ENCODE peak calls at places on chromosomes 5 and 9, in four cellular contexts. One of them, this sample, is unnamed.

GRCh38 chr9:115369322-115369957 is 251.5 kb upstream of the TNC start:
- DNase-seq in endothelial cell of umbilical vein: no peak
- DNase-seq in sigmoid colon: no peak
- DNase-seq in mammary epithelial cell: peak; percentile 37
- DNase-seq in this sample: peak; percentile 89

GRCh38 chr5:180718810-180719453 is 20.9 kb downstream of the OR2Y1 start:
- DNase-seq in endothelial cell of umbilical vein: peak; percentile 46
- DNase-seq in sigmoid colon: no peak
- DNase-seq in mammary epithelial cell: peak; percentile 16
- DNase-seq in this sample: peak; percentile 62

GRCh38 chr9:33620738-33621439 is 96.8 kb downstream of the ANKRD18B start:
- DNase-seq in endothelial cell of umbilical vein: no peak
- DNase-seq in sigmoid colon: no peak
- DNase-seq in mammary epithelial cell: peak; percentile 96
- DNase-seq in this sample: peak; percentile 81

GRCh38 chr9:134670042-134670525 is 28.5 kb downstream of the COL5A1 start:
- DNase-seq in endothelial cell of umbilical vein: peak; percentile 26
- DNase-seq in sigmoid colon: peak; percentile 45
- DNase-seq in mammary epithelial cell: peak; percentile 42
- DNase-seq in this sample: peak; percentile 95

GRCh38 chr5:81856948-81857928 is 106.3 kb upstream of the SSBP2 start:
- DNase-seq in endothelial cell of umbilical vein: peak; percentile 62
- DNase-seq in sigmoid colon: peak; percentile 84
- DNase-seq in mammary epithelial cell: peak; percentile 19
- DNase-seq in this sample: peak; percentile 15

GRCh38 chr5:64742821-64743220 is 25.7 kb downstream of the SREK1IP1 start:
- DNase-seq in endothelial cell of umbilical vein: no peak
- DNase-seq in sigmoid colon: no peak
- DNase-seq in mammary epithelial cell: no peak
- DNase-seq in this sample: no peak

GRCh38 chr5:13133951-13134350 is 810.5 kb downstream of the DNAH5 start:
- DNase-seq in endothelial cell of umbilical vein: no peak
- DNase-seq in sigmoid colon: no peak
- DNase-seq in mammary epithelial cell: no peak
- DNase-seq in this sample: no peak

GRCh38 chr9:121930970-121931369 is 162.1 kb downstream of the TTLL11 start:
- DNase-seq in endothelial cell of umbilical vein: no peak
- DNase-seq in sigmoid colon: no peak
- DNase-seq in mammary epithelial cell: no peak
- DNase-seq in this sample: no peak

GRCh38 chr5:54537720-54538119 is 20.2 kb downstream of the SNX18 start:
- DNase-seq in endothelial cell of umbilical vein: no peak
- DNase-seq in sigmoid colon: no peak
- DNase-seq in mammary epithelial cell: no peak
- DNase-seq in this sample: no peak

GRCh38 chr5:43190755-43191603 is 1.0 kb upstream of the NIM1K start:
- DNase-seq in endothelial cell of umbilical vein: peak; percentile 39
- DNase-seq in sigmoid colon: no peak
- DNase-seq in mammary epithelial cell: no peak
- DNase-seq in this sample: peak; percentile 59

GRCh38 chr5:87807783-87808182 is 395.1 kb upstream of the CCNH start:
- DNase-seq in endothelial cell of umbilical vein: no peak
- DNase-seq in sigmoid colon: no peak
- DNase-seq in mammary epithelial cell: no peak
- DNase-seq in this sample: no peak

GRCh38 chr5:130198927-130199326 is 294.7 kb downstream of the CHSY3 start:
- DNase-seq in endothelial cell of umbilical vein: peak; percentile 27
- DNase-seq in sigmoid colon: no peak
- DNase-seq in mammary epithelial cell: no peak
- DNase-seq in this sample: peak; percentile 73

GRCh38 chr9:115649991-115650472 is 503.6 kb upstream of the PAPPA start:
- DNase-seq in endothelial cell of umbilical vein: peak; percentile 14
- DNase-seq in sigmoid colon: peak; percentile 95
- DNase-seq in mammary epithelial cell: no peak
- DNase-seq in this sample: peak; percentile 100

GRCh38 chr5:179716286-179716685 is 16.3 kb upstream of the MAML1 start:
- DNase-seq in endothelial cell of umbilical vein: no peak
- DNase-seq in sigmoid colon: no peak
- DNase-seq in mammary epithelial cell: no peak
- DNase-seq in this sample: no peak

GRCh38 chr5:113331201-113331551 is 103.6 kb downstream of the TSSK1B start:
- DNase-seq in endothelial cell of umbilical vein: no peak
- DNase-seq in sigmoid colon: no peak
- DNase-seq in mammary epithelial cell: no peak
- DNase-seq in this sample: peak; percentile 70

GRCh38 chr5:111364992-111365391 is 140.8 kb downstream of the CAMK4 start:
- DNase-seq in endothelial cell of umbilical vein: no peak
- DNase-seq in sigmoid colon: no peak
- DNase-seq in mammary epithelial cell: peak; percentile 9
- DNase-seq in this sample: peak; percentile 28

GRCh38 chr9:23322392-23322791 is 503.6 kb downstream of the ELAVL2 start:
- DNase-seq in endothelial cell of umbilical vein: no peak
- DNase-seq in sigmoid colon: no peak
- DNase-seq in mammary epithelial cell: peak; percentile 2
- DNase-seq in this sample: no peak
- TF ChIP-seq CTCF in endothelial cell of umbilical vein: peak; percentile 20
- TF ChIP-seq CTCF in sigmoid colon: no peak
- TF ChIP-seq CTCF in mammary epithelial cell: peak; percentile 38
- TF ChIP-seq CTCF in this sample: peak; percentile 28

DNA sequence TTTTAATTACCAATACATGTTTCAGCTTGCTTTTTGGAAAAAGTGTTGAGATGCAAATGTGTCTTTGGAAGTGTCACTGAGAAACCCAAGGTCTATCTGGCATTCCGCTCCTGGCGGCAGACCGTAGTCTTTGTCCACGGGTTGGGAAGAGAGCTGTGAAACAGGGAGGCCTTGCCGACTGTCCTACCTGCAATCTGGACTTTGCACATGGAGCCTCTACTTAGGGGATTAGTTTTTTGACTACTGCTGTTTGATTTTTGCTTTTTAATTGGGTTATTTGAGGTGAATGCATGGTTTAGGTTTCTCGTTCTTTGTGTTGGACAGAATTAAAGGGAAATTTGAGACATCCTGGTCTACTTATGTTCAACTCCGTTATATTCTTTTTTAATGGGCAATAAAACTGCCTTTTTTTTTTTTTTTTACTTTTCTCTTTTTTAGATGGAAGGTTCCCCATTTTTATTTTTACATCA is 25.7 kb downstream of the TRIO start:
- DNase-seq in endothelial cell of umbilical vein: no peak
- DNase-seq in sigmoid colon: no peak
- DNase-seq in mammary epithelial cell: no peak
- DNase-seq in this sample: no peak
- H3K4me3 ChIP-seq in endothelial cell of umbilical vein: no peak overlapping the region
- H3K4me3 ChIP-seq in sigmoid colon: no peak overlapping the region
- H3K4me3 ChIP-seq in mammary epithelial cell: no peak overlapping the region
- H3K4me3 ChIP-seq in this sample: no peak overlapping the region

DNA sequence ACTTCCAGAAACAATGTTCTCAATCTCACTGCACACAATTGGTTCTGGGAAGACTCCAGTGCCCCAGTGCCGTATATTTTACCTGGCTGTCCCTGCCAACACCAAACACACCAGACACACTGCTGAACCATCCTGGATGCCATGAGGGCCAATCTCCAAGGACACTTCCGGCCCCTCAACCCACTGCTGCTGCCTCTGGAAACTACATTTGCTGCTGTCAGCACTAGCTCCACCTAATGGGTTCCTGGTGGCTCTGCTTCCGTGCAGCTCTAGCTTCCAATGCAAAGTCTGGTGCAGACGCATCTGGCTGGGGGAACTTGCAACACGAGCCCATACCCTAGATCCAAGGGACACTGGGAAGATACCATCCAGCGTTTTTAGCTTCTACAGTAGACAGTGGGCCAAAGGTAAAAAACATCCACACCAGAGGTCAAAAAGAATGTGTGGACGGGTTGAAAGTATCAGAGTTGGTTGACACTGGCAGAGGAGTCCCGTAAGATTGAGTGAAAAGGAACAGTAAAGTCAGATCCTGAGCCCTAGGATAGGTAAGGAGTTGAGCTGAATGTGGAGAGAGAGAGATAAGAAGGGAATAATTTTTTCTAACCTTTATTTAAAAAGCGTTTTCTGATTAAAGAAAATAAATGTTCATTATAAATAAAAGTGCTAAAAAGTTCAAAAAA is 99.7 kb upstream of the KIF2A start:
- DNase-seq in endothelial cell of umbilical vein: no peak
- DNase-seq in sigmoid colon: no peak
- DNase-seq in mammary epithelial cell: no peak
- DNase-seq in this sample: peak; percentile 25
- TF ChIP-seq CTCF in endothelial cell of umbilical vein: no peak
- TF ChIP-seq CTCF in sigmoid colon: no peak
- TF ChIP-seq CTCF in mammary epithelial cell: peak; percentile 11
- TF ChIP-seq CTCF in this sample: peak; percentile 38

GRCh38 chr5:1950096-1950707 is 67.5 kb upstream of the IRX4 start:
- DNase-seq in endothelial cell of umbilical vein: no peak
- DNase-seq in sigmoid colon: no peak
- DNase-seq in mammary epithelial cell: no peak
- DNase-seq in this sample: no peak

GRCh38 chr5:1950708-1951103 is 68.0 kb upstream of the IRX4 start:
- DNase-seq in endothelial cell of umbilical vein: no peak
- DNase-seq in sigmoid colon: no peak
- DNase-seq in mammary epithelial cell: peak; percentile 74
- DNase-seq in this sample: no peak

GRCh38 chr5:1948111-1948510 is 65.4 kb upstream of the IRX4 start:
- DNase-seq in endothelial cell of umbilical vein: no peak
- DNase-seq in sigmoid colon: no peak
- DNase-seq in mammary epithelial cell: no peak
- DNase-seq in this sample: no peak

GRCh38 chr5:1948663-1949191 is 66.0 kb upstream of the IRX4 start:
- DNase-seq in endothelial cell of umbilical vein: no peak
- DNase-seq in sigmoid colon: peak; percentile 70
- DNase-seq in mammary epithelial cell: peak; percentile 99
- DNase-seq in this sample: no peak

GRCh38 chr5:1949253-1949652 is 66.5 kb upstream of the IRX4 start:
- DNase-seq in endothelial cell of umbilical vein: no peak
- DNase-seq in sigmoid colon: no peak
- DNase-seq in mammary epithelial cell: no peak
- DNase-seq in this sample: no peak
- H3K4me3 ChIP-seq in endothelial cell of umbilical vein: no peak overlapping the region
- H3K4me3 ChIP-seq in sigmoid colon: peak overlapping the region; percentile 20
- H3K4me3 ChIP-seq in mammary epithelial cell: peak overlapping the region; percentile 28
- H3K4me3 ChIP-seq in this sample: no peak overlapping the region

GRCh38 chr5:154331267-154331666 is 114.5 kb upstream of the SAP30L start:
- DNase-seq in endothelial cell of umbilical vein: no peak
- DNase-seq in sigmoid colon: no peak
- DNase-seq in mammary epithelial cell: no peak
- DNase-seq in this sample: no peak

GRCh38 chr5:154334406-154335041 is 111.3 kb upstream of the SAP30L start:
- DNase-seq in endothelial cell of umbilical vein: peak; percentile 22
- DNase-seq in sigmoid colon: no peak
- DNase-seq in mammary epithelial cell: no peak
- DNase-seq in this sample: no peak

GRCh38 chr5:154330097-154330667 is 115.6 kb upstream of the SAP30L start:
- DNase-seq in endothelial cell of umbilical vein: no peak
- DNase-seq in sigmoid colon: no peak
- DNase-seq in mammary epithelial cell: no peak
- DNase-seq in this sample: no peak

GRCh38 chr5:154331924-154332323 is 113.9 kb upstream of the SAP30L start:
- DNase-seq in endothelial cell of umbilical vein: no peak
- DNase-seq in sigmoid colon: no peak
- DNase-seq in mammary epithelial cell: no peak
- DNase-seq in this sample: no peak

DNA sequence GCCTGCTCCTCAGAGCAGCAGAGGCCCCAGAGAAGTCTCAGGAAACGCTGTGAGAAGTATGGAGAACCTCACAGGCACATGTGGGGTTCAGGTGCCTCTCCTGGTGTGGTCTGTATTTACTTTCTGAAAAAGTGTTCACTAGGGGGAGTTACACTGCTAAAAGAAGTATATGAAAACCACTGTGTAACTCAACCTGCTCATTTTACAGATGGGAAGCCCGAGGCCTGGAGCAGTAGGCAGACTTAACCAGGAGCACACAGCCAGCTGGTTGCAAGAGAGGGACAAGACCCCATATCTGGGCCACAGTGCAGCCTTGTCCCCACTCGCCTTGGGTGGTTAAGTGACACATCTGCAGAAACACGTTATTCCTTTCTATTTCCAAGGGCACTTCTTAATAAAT is 112.8 kb upstream of the SAP30L start:
- DNase-seq in endothelial cell of umbilical vein: no peak
- DNase-seq in sigmoid colon: no peak
- DNase-seq in mammary epithelial cell: no peak
- DNase-seq in this sample: no peak
- TF ChIP-seq CTCF in endothelial cell of umbilical vein: no peak
- TF ChIP-seq CTCF in sigmoid colon: no peak
- TF ChIP-seq CTCF in mammary epithelial cell: no peak
- TF ChIP-seq CTCF in this sample: peak; percentile 10

GRCh38 chr5:154418344-154418820 is 27.4 kb upstream of the SAP30L start:
- DNase-seq in endothelial cell of umbilical vein: no peak
- DNase-seq in sigmoid colon: no peak
- DNase-seq in mammary epithelial cell: no peak
- DNase-seq in this sample: no peak
- H3K4me3 ChIP-seq in endothelial cell of umbilical vein: no peak overlapping the region
- H3K4me3 ChIP-seq in sigmoid colon: no peak overlapping the region
- H3K4me3 ChIP-seq in mammary epithelial cell: no peak overlapping the region
- H3K4me3 ChIP-seq in this sample: no peak overlapping the region

GRCh38 chr9:133456409-133456808 is 3.4 kb upstream of the CACFD1 start:
- DNase-seq in endothelial cell of umbilical vein: no peak
- DNase-seq in sigmoid colon: no peak
- DNase-seq in mammary epithelial cell: no peak
- DNase-seq in this sample: no peak
- TF ChIP-seq CTCF in endothelial cell of umbilical vein: no peak
- TF ChIP-seq CTCF in sigmoid colon: no peak
- TF ChIP-seq CTCF in mammary epithelial cell: no peak
- TF ChIP-seq CTCF in this sample: peak; percentile 40

DNA sequence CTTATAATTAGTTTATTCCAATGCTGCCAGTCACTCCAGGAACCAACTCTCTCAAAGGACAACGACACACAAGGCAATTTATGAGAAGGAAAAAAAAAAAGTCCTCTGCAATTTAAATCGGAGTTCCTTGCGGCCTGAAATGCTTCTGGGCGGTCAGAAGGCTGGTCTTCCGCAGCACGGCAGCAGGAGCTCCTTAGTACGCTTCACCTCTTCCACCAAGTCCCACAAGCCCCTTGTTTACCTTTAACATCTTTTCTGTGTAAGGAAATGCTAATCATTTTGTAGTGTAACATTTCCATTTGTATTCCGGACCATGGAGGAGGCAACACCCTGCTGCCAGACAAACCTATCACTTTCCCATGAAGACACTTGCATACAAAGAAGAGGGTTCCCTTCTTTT is 16.2 kb upstream of the KCNV2 start:
- DNase-seq in endothelial cell of umbilical vein: no peak
- DNase-seq in sigmoid colon: no peak
- DNase-seq in mammary epithelial cell: no peak
- DNase-seq in this sample: no peak
- H3K4me3 ChIP-seq in endothelial cell of umbilical vein: no peak overlapping the region
- H3K4me3 ChIP-seq in sigmoid colon: no peak overlapping the region
- H3K4me3 ChIP-seq in mammary epithelial cell: no peak overlapping the region
- H3K4me3 ChIP-seq in this sample: no peak overlapping the region

DNA sequence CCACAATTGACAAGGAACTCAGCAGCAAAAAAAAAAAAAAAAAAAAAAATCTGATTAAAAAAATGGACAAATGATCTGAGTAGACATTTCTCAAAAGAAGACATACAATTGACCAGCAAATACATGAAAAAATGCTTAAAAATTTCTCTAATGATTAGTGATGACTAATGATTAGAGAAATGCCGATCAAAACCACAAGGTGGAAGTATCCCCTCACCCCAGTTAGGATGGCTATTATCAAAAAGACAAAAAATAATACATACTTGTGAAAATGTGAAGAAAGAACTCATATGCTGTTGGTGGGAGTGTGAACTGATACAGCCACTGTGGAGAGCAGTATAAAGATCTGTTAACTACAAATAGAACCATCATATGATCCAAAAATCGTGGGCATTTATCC is 245.3 kb downstream of the OSTF1 start:
- DNase-seq in endothelial cell of umbilical vein: no peak
- DNase-seq in sigmoid colon: no peak
- DNase-seq in mammary epithelial cell: no peak
- DNase-seq in this sample: no peak
- TF ChIP-seq CTCF in endothelial cell of umbilical vein: no peak
- TF ChIP-seq CTCF in sigmoid colon: no peak
- TF ChIP-seq CTCF in mammary epithelial cell: no peak
- TF ChIP-seq CTCF in this sample: no peak

This sample was measured in choroid plexus epithelial cell.